ENCODE peak calls at places on chromosomes 1 and 21, in six cellular contexts. G is endothelial cell; O is esophagus squamous epithelium; P is fibroblast of lung; B is lung; Y is CD8-positive, alpha-beta T cell. V is an unnamed sample.

GRCh38 chr21:22871692-22872091 is 1873.5 kb downstream of the NCAM2 start:
- DNase-seq in G (no peak), P (no peak), Y (no peak), O (no peak), B (no peak), V (no peak)

GRCh38 chr1:26364956-26365355 is 7.6 kb downstream of the ZNF683 start:
- DNase-seq in G (no peak), B (no peak), O (no peak), P (no peak), Y (no peak), V (no peak)

GRCh38 chr21:42833439-42833815 is 45.9 kb downstream of the WDR4 start:
- DNase-seq in G (peak), O (no peak), B (no peak), Y (peak), P (peak), V (no peak)

GRCh38 chr1:47758341-47759237 is 238.6 kb downstream of the TRABD2B start:
- DNase-seq in Y (no peak), B (no peak), P (peak), G (no peak), O (no peak), V (no peak)

GRCh38 chr1:71509051-71509595 is 428.3 kb upstream of the ZRANB2 start:
- DNase-seq in O (no peak), Y (no peak), G (no peak), P (no peak), B (no peak), V (no peak)

GRCh38 chr1:19066874-19067186 is 110.4 kb upstream of the IFFO2 start:
- DNase-seq in P (no peak), G (no peak), O (no peak), Y (no peak), B (no peak), V (no peak)

GRCh38 chr1:56967900-56968832 is 2.4 kb upstream of the C8B start:
- DNase-seq in G (peak), Y (no peak), O (no peak), B (no peak), P (peak), V (no peak)

GRCh38 chr1:4586611-4587010 is 67.8 kb upstream of the AJAP1 start:
- DNase-seq in P (no peak), O (no peak), B (no peak), G (no peak), Y (no peak), V (no peak)

GRCh38 chr1:215567491-215568286 is 585 bp downstream of the KCTD3 start:
- DNase-seq in B (no peak), P (peak), Y (no peak), O (no peak), G (peak), V (peak)

GRCh38 chr1:239276051-239276450 is 110.3 kb upstream of the CHRM3 start:
- DNase-seq in O (no peak), P (no peak), G (peak), Y (no peak), B (no peak), V (no peak)

GRCh38 chr21:33940846-33941245 is 25.2 kb upstream of the ATP5PO start:
- DNase-seq in P (peak), O (no peak), B (no peak), G (no peak), Y (no peak), V (no peak)

GRCh38 chr1:245858683-245859509 is 648.2 kb downstream of the SMYD3 start:
- DNase-seq in B (no peak), G (no peak), P (peak), O (no peak), Y (no peak), V (no peak)

GRCh38 chr1:13860023-13860422 is 160.0 kb downstream of the PRDM2 start:
- DNase-seq in O (no peak), Y (no peak), G (no peak), P (no peak), B (no peak), V (no peak)

GRCh38 chr1:104706631-104707147 is 957.0 kb downstream of the AMY1C start:
- DNase-seq in O (no peak), Y (no peak), P (no peak), G (no peak), B (no peak), V (no peak)

GRCh38 chr21:41653944-41654625 is 112.8 kb downstream of the RIPK4 start:
- DNase-seq in P (peak), G (no peak), O (no peak), B (no peak), Y (no peak), V (no peak)

GRCh38 chr21:17045214-17045835 is 467.5 kb upstream of the CXADR start:
- DNase-seq in G (no peak), B (no peak), P (peak), Y (no peak), O (no peak), V (no peak)

GRCh38 chr1:167645625-167646410 is 15.8 kb downstream of the RCSD1 start:
- DNase-seq in G (no peak), O (no peak), B (no peak), Y (no peak), P (no peak), V (no peak)

GRCh38 chr1:87212431-87213125 is 116.1 kb upstream of the LMO4 start:
- DNase-seq in G (no peak), Y (no peak), O (no peak), B (no peak), P (no peak), V (no peak)

GRCh38 chr1:197468581-197469175 is 200.6 kb downstream of the CRB1 start:
- DNase-seq in P (no peak), Y (no peak), O (no peak), G (no peak), B (no peak), V (no peak)

GRCh38 chr1:185154912-185155513 is 1.7 kb downstream of the TRMT1L start:
- DNase-seq in G (no peak), Y (no peak), B (no peak), O (no peak), P (peak), V (no peak)

GRCh38 chr1:29583727-29584126 is 347.4 kb downstream of the PTPRU start:
- DNase-seq in Y (no peak), B (no peak), P (no peak), G (no peak), O (no peak), V (no peak)

GRCh38 chr1:8796812-8797211 is 20.6 kb downstream of the RERE start:
- DNase-seq in Y (no peak), P (no peak), B (no peak), G (no peak), O (no peak), V (no peak)

GRCh38 chr1:25610822-25611630 is 5.6 kb upstream of the MAN1C1 start:
- DNase-seq in P (peak), B (no peak), G (no peak), O (no peak), Y (no peak), V (no peak)

GRCh38 chr21:38806153-38806941 is 618 bp downstream of the ETS2 start:
- DNase-seq in B (no peak), Y (peak), G (peak), P (no peak), O (no peak), V (no peak)

GRCh38 chr1:27004471-27005165 is 8.0 kb downstream of the TENT5B start:
- DNase-seq in Y (no peak), G (no peak), O (no peak), B (no peak), P (peak), V (no peak)

GRCh38 chr1:27970401-27970800 is 10.6 kb downstream of the XKR8 start:
- DNase-seq in B (no peak), P (peak), Y (no peak), O (no peak), G (no peak), V (no peak)

GRCh38 chr1:20405893-20406604 is 80.0 kb downstream of the CAMK2N1 start:
- DNase-seq in Y (no peak), G (no peak), B (no peak), P (peak), O (no peak), V (no peak)

GRCh38 chr21:42799948-42800347 is 79.4 kb downstream of the WDR4 start:
- DNase-seq in P (no peak), O (no peak), Y (no peak), G (no peak), B (no peak), V (no peak)

GRCh38 chr1:246703581-246703980 is 20.6 kb upstream of the SCCPDH start:
- DNase-seq in O (no peak), G (no peak), P (no peak), Y (no peak), B (no peak), V (no peak)

DNA sequence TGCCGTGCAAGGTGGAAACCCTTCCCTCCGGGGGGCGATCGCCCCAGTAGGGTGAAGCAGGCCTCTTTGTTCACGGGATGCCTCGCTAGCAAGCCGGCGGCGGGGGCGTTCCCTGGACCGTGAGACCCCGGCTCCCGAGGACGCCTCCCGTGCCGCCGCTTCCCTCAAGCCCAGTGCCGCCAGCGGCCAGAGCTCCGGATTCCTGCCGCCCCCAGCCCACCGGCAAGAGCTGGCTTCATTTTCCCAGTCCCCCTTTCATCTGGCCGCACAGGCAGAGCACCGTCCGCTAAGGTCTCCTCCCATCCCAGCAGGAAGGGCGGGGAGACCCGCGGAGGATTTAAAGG is 16.3 kb downstream of the IER5 start:
- DNase-seq in B (no peak), P (no peak), O (no peak), Y (peak), G (peak), V (no peak)
- TF ChIP-seq CTCF in B (no peak), P (no peak), O (peak), Y (no peak), G (no peak), V (no peak)

GRCh38 chr1:150970818-150971582 is 3.6 kb downstream of the CERS2 start:
- DNase-seq in Y (no peak), B (peak), O (no peak), G (no peak), P (peak), V (no peak)
- TF ChIP-seq CTCF in Y (no peak), B (no peak), O (no peak), G (no peak), P (no peak), V (no peak)

DNA sequence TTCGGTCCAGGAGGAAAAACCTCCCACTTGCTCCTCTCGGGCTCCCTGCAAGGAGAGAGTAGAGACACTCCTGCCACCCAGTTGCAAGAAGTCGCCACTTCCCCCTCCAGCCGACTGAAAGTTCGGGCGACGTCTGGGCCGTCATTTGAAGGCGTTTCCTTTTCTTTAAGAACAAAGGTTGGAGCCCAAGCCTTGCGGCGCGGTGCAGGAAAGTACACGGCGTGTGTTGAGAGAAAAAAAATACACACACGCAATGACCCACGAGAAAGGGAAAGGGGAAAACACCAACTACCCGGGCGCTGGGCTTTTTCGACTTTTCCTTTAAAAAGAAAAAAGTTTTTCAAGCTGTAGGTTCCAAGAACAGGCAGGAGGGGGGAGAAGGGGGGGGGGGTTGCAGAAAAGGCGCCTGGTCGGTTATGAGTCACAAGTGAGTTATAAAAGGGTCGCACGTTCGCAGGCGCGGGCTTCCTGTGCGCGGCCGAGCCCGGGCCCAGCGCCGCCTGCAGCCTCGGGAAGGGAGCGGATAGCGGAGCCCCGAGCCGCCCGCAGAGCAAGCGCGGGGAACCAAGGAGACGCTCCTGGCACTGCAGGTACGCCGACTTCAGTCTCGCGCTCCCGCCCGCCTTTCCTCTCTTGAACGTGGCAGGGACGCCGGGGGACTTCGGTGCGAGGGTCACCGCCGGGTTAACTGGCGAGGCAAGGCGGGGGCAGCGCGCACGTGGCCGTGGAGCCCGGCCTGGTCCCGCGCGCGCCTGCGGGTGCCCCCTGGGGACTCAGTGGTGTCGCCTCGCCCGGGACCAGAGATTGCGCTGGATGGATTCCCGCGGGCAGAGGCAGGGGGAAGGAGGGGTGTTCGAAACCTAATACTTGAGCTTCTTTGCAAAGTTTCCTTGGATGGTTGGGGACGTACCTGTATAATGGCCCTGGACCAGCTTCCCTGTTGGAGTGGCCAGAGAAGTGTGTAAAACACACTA is 45.3 kb downstream of the MRPL39 start:
- DNase-seq in P (peak), G (peak), Y (peak), O (no peak), B (peak), V (no peak)
- TF ChIP-seq CTCF in P (peak), G (no peak), Y (no peak), O (no peak), B (no peak), V (no peak)

GRCh38 chr1:191457889-191458288 is 700.4 kb upstream of the RGS18 start:
- DNase-seq in P (no peak), G (no peak), O (no peak), B (no peak), Y (no peak), V (no peak)

DNA sequence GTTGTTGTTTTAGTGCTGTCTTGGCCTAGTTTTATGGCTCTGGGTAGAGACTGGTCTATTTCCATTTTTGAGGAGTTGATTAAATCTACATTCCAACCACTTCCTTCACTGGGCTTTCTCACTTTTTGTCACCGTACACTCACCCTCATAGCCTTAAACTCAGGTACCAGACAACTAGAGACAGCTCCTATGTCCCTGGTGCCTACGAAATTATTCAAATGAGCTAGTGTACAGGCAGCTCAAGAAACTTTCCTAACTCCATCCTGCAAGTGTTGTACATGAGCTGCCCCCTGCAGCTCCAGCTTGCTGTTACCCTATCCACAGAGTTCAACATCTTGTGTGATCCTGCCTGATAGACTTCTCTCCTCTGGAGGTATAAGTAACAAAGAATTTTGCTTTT is 704.8 kb upstream of the RGS18 start:
- DNase-seq in Y (no peak), P (no peak), B (no peak), O (no peak), G (no peak), V (no peak)
- TF ChIP-seq CTCF in Y (no peak), P (no peak), B (no peak), O (no peak), G (no peak), V (no peak)

V was measured in D721Med.